ENCODE peak calls at places on chromosome 12, in four cellular contexts. J, H, D and R are unnamed samples. For H3K27me3, the result is how much of the 10 kb centered on the place peaks cover.

GRCh38 chr12:120592121-120593049 is 11.2 kb upstream of the POP5 start:
- DNase-seq in H (no peak), D (no peak), J (peak), R (no peak)

GRCh38 chr12:105083041-105083440 is 1.2 kb downstream of the ALDH1L2 start:
- DNase-seq in H (no peak), D (no peak), J (no peak), R (no peak)

GRCh38 chr12:92866418-92866817 is 62.7 kb downstream of the EEA1 start:
- DNase-seq in H (no peak), J (no peak), D (no peak), R (no peak)

GRCh38 chr12:102634216-102634615 is 153.9 kb upstream of the IGF1 start:
- DNase-seq in H (no peak), D (no peak), J (no peak), R (no peak)

GRCh38 chr12:24966951-24967564 is 18.2 kb upstream of the BCAT1 start:
- DNase-seq in J (no peak), H (no peak), D (no peak), R (no peak)

GRCh38 chr12:91618281-91618680 is 435.7 kb upstream of the DCN start:
- DNase-seq in D (no peak), H (no peak), J (no peak), R (no peak)

GRCh38 chr12:52019123-52019770 is 12.5 kb downstream of the TAMALIN start:
- DNase-seq in D (no peak), H (no peak), J (no peak), R (no peak)

GRCh38 chr12:7128681-7129593 is at the start of gene RBP5:
- DNase-seq in J (no peak), H (peak), D (no peak), R (no peak)

GRCh38 chr12:75913502-75914110 is 118.0 kb downstream of the PHLDA1 start:
- DNase-seq in D (no peak), H (peak), J (no peak), R (no peak)

GRCh38 chr12:113196996-113197395 is 11.5 kb downstream of the RITA1 start:
- DNase-seq in J (no peak), H (peak), D (no peak), R (peak)

GRCh38 chr12:6981152-6982052 is 10.7 kb downstream of the EMG1 start:
- DNase-seq in D (no peak), J (no peak), H (no peak), R (no peak)

GRCh38 chr12:29867823-29868222 is 84.1 kb upstream of the TMTC1 start:
- DNase-seq in J (peak), H (no peak), D (no peak), R (no peak)
- H3K4me3 ChIP-seq in J (no peak), H (no peak), D (no peak), R (no peak)

GRCh38 chr12:73589220-73589619 is 948.4 kb upstream of the ATXN7L3B start:
- DNase-seq in H (no peak), D (no peak), J (no peak), R (no peak)

DNA sequence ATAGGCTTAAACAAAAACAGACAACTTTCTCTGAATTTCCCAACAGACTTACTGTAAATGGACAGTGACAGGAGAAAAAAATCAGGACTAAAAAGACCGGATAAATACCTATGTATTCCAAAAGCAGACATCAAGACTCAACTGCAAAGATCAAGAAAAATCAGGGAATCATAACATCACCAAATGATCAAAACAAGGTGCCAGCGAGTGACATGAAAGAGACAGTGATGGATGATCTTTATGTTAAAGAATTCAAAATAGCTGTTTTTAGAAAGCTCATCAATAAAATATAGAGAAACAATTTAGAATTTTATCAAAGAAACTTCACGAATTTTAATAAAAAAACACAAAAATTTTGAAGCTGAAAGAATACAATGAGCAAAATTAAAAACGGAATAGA is 952.5 kb upstream of the ATXN7L3B start:
- DNase-seq in J (no peak), H (no peak), D (no peak), R (no peak)
- TF ChIP-seq POLR2AphosphoS5 in J (no peak), H (no peak), D (no peak), R (no peak)

DNA sequence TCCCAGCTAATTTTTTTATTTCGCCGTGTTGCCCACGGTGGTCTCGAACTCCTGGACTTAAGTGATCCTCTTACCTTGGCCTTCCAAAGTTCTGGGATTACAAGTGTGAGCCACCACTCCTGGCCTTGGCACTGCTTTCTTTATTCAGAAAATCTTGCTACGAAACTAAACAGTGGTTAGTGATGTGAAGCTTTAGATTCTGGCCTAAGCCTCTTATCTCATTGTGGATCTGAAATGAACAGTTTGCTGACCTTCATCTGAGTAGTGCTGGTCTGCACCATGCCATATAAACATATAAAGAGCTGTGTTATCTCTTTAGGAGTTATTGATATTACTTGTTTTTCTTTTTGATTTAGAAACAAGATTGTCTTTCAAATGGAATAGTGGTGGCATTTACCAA is 22.5 kb downstream of the SRGAP1 start:
- DNase-seq in D (no peak), J (no peak), H (no peak), R (no peak)
- H3K27me3 ChIP-seq in D (under half), J (under half), H (under half), R (under half)

GRCh38 chr12:94584370-94584769 is 66.0 kb downstream of the TMCC3 start:
- DNase-seq in J (no peak), H (no peak), D (no peak), R (no peak)

GRCh38 chr12:94586589-94587259 is 63.6 kb downstream of the TMCC3 start:
- DNase-seq in D (no peak), H (no peak), J (no peak), R (no peak)

GRCh38 chr12:94588271-94588785 is 62.0 kb downstream of the TMCC3 start:
- DNase-seq in J (no peak), H (no peak), D (no peak), R (no peak)

GRCh38 chr12:94587266-94588241 is 62.8 kb downstream of the TMCC3 start:
- DNase-seq in H (no peak), D (no peak), J (no peak), R (no peak)

DNA sequence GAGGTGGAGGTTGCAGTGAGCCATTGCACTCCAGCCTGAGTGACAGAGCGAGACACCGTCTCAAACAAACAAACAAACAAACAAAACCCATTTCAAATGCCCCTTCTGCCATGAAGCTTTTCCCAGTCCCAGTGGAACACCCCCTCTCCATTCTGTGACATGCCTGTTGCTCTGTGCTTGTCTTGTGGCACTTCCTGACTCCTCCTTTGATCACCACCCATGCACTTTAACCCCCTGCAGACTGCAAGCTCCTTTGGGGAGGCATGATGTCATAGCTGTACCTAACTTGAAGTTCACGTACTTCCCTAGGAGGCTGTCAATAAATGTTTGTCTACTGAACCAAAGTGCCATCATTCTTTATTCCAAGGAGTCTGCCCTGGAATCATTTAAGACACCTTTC is 64.7 kb downstream of the TMCC3 start:
- DNase-seq in D (no peak), H (no peak), J (no peak), R (no peak)
- H3K4me3 ChIP-seq in D (no peak), H (no peak), J (no peak), R (no peak)

DNA sequence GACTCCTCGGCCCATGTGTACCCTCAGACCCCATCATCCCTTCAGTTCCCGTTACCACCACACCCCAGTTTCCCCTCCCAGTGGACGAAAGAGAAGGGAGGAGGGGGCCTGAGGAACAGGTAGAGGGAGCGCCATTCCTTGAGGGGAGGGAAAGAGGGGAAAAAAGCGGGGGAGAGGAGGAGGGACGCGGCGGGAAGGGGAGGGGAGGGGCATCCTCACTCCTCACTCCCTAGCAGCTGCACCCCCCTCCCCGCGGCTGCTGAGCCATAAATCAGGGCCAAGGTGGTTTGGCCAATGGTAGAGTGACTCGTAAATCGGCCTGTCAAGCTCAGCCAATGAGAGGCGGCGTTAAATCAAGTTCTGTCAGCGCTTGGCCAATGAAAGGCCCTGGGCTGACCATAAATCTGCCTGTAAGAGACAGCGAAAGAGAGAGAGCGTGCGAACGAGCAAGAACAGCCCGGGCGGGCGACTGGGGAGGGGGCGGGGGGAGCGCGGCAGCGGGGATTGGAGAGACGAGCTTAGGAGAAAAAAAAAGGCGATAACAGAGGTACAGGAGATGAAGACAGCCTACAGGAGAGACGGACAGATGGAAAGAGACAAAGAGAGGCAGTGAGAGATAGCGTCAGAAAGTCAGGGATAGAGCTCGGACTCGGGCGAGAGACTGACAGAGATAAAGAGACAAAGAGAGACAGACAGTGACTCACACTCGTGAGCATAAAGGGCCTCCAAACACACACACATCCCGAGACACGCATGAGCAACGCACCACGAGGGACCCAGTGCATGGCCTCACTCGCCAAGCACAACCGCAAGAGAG is 5.1 kb downstream of the GPR84 start:
- DNase-seq in D (peak), J (peak), H (peak), R (peak)
- TF ChIP-seq POLR2AphosphoS5 in D (peak), J (peak), H (peak), R (peak)

GRCh38 chr12:87254371-87255030 is 774.7 kb downstream of the C12orf50 start:
- DNase-seq in J (no peak), H (no peak), D (no peak), R (no peak)

GRCh38 chr12:87259405-87259804 is 769.8 kb downstream of the C12orf50 start:
- DNase-seq in D (no peak), H (no peak), J (no peak), R (no peak)
- H3K27me3 ChIP-seq in D (under half), H (under half), J (under half), R (under half)

DNA sequence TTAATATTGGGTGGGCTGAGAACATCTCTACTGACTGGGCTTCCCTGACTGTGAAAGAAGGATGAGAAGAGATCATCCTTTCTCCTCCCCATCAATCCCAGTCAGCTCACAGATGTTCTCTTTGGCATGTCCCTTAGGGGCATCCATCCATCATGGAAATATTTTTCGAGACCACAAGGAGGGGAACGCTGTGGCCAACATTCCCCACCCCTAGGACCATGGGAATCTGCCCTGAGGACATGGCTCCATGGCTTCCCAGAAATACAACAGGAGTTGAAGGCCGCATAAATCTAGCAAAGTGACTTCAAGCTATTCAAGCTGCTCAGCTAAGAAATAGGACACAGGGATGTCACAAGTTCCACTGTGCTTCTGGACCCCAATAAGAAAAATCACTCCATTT is 456.8 kb downstream of the MED13L start:
- DNase-seq in J (no peak), H (no peak), D (no peak), R (no peak)
- H3K4me3 ChIP-seq in J (no peak), H (no peak), D (no peak), R (no peak)